ENCODE peak calls at places on chromosomes 1 and 21, in six cellular contexts. V is stimulated activated CD8-positive, alpha-beta memory T cell treated with anti-CD3 and anti-CD28 coated beads, Interleukin-15, amount 100 ng/mL, for 4 hours; U is RPMI7951; J is smooth muscle cell of the brain vasculature; H is H7; M is H9. T is an unnamed sample.

GRCh38 chr1:59879556-59879955 is 47.0 kb downstream of the CYP2J2 start:
- DNase-seq in H (peak), U (peak), J (peak), V (no peak), M (peak), T (peak)

GRCh38 chr1:197775282-197776262 is at the start of gene DENND1B:
- DNase-seq in H (peak), M (peak), V (peak), U (peak), J (no peak), T (peak)

GRCh38 chr21:41604583-41605041 is 96.7 kb upstream of the TMPRSS2 start:
- DNase-seq in V (no peak), M (peak), U (no peak), H (peak), J (no peak), T (no peak)

GRCh38 chr1:39369568-39369967 is 121.9 kb upstream of the BMP8A start:
- DNase-seq in M (no peak), U (no peak), J (no peak), H (no peak), V (no peak), T (no peak)

GRCh38 chr1:214511639-214511998 is 39.8 kb downstream of the PTPN14 start:
- DNase-seq in U (no peak), H (no peak), M (no peak), V (no peak), J (no peak), T (no peak)

GRCh38 chr1:1535989-1536937 is 4.2 kb downstream of the TMEM240 start:
- DNase-seq in U (peak), J (no peak), V (no peak), H (peak), M (no peak), T (no peak)

GRCh38 chr1:162616848-162617247 is 15.4 kb upstream of the DDR2 start:
- DNase-seq in M (no peak), H (no peak), J (no peak), U (no peak), V (no peak), T (no peak)

GRCh38 chr1:168235937-168236336 is 10.1 kb downstream of the SFT2D2 start:
- DNase-seq in J (no peak), U (no peak), H (no peak), V (no peak), M (no peak), T (no peak)

GRCh38 chr1:69836961-69837636 is 269.4 kb downstream of the LRRC7 start:
- DNase-seq in V (no peak), U (no peak), J (no peak), H (no peak), M (no peak), T (no peak)